ENCODE peak calls at places on chromosomes 4 and X, in nine cellular contexts. G is transverse colon; T is cardiac muscle cell; N is psoas muscle; Y is mammary epithelial cell; O is Panc1; K is ovary; Q is uterus; J is CD8-positive, alpha-beta T cell. S is an unnamed sample. For H3K4me1, the result is how much of the 10 kb centered on the place peaks cover.

GRCh38 chrX:95907081-95907480 is 777.6 kb upstream of the DIAPH2 start:
- DNase-seq in K (no peak), T (no peak), N (no peak), O (no peak), Q (no peak), J (no peak), G (no peak), Y (no peak), S (no peak)

GRCh38 chrX:5708209-5708608 is 520.5 kb downstream of the NLGN4X start:
- DNase-seq in G (no peak), K (no peak), T (no peak), J (no peak), O (no peak), Q (no peak), Y (peak), N (no peak), S (no peak)

GRCh38 chr4:88584471-88584900 is 7.8 kb upstream of the HERC3 start:
- DNase-seq in J (no peak), O (no peak), N (no peak), T (no peak), Q (no peak), K (no peak), Y (no peak), G (no peak), S (no peak)

GRCh38 chr4:142944565-142944964 is 98.5 kb upstream of the INPP4B start:
- DNase-seq in G (no peak), O (no peak), T (no peak), Q (no peak), N (no peak), K (no peak), J (no peak), Y (no peak), S (no peak)

GRCh38 chr4:185128272-185129119 is 14.6 kb upstream of the SLC25A4 start:
- DNase-seq in T (peak), Q (no peak), O (no peak), N (peak), G (peak), K (peak), Y (peak), J (peak), S (no peak)

GRCh38 chrX:134013092-134013497 is 27.7 kb upstream of the GPC3 start:
- DNase-seq in K (no peak), N (no peak), Q (peak), T (peak), O (no peak), G (no peak), Y (peak), J (no peak), S (no peak)

GRCh38 chr4:92303621-92304027 is at the start of gene GRID2:
- DNase-seq in K (peak), G (no peak), Q (no peak), Y (peak), O (no peak), N (no peak), J (no peak), T (peak), S (no peak)

GRCh38 chrX:39202641-39203040 is 401.4 kb downstream of the MID1IP1 start:
- DNase-seq in Y (no peak), J (no peak), O (no peak), K (no peak), G (no peak), N (no peak), Q (no peak), T (no peak), S (no peak)

GRCh38 chrX:137565921-137566745 is at the start of gene ZIC3:
- DNase-seq in Q (no peak), N (peak), T (peak), J (no peak), K (peak), O (no peak), Y (no peak), G (peak), S (no peak)

GRCh38 chr4:69991016-69991415 is 4.8 kb upstream of the STATH start:
- DNase-seq in N (no peak), Q (no peak), J (no peak), K (no peak), O (no peak), T (no peak), Y (no peak), G (no peak), S (peak)

GRCh38 chr4:115234405-115235093 is 121.1 kb upstream of the NDST4 start:
- DNase-seq in Q (no peak), J (no peak), Y (peak), T (no peak), K (no peak), O (no peak), N (no peak), G (no peak), S (no peak)

GRCh38 chr4:35252866-35253265 is 991.4 kb downstream of the ARAP2 start:
- DNase-seq in Y (no peak), Q (no peak), G (no peak), T (no peak), J (no peak), N (no peak), K (no peak), O (no peak), S (no peak)

GRCh38 chrX:15579778-15580747 is 20.7 kb downstream of the ACE2 start:
- DNase-seq in Y (peak), N (no peak), O (no peak), K (peak), J (no peak), Q (no peak), T (peak), G (no peak), S (no peak)

GRCh38 chr4:1201851-1202525 is 29.6 kb upstream of the SPON2 start:
- DNase-seq in O (no peak), Q (peak), J (peak), K (peak), T (peak), G (peak), Y (no peak), N (peak), S (peak)

GRCh38 chr4:77820836-77821561 is 1.8 kb upstream of the CNOT6L start:
- DNase-seq in T (peak), N (no peak), J (peak), Q (no peak), K (no peak), O (no peak), G (no peak), Y (peak), S (no peak)

GRCh38 chr4:107497054-107497453 is 223.0 kb downstream of the PAPSS1 start:
- DNase-seq in N (no peak), J (no peak), Q (no peak), T (no peak), K (no peak), Y (no peak), O (no peak), G (no peak), S (no peak)

GRCh38 chr4:185597532-185598188 is 62.4 kb upstream of the PDLIM3 start:
- DNase-seq in K (peak), G (peak), J (peak), O (peak), Q (peak), T (peak), Y (peak), N (peak), S (peak)

GRCh38 chr4:168541608-168541953 is 44.7 kb downstream of the PALLD start:
- DNase-seq in Y (peak), Q (no peak), O (no peak), N (no peak), K (no peak), G (no peak), J (no peak), T (peak), S (no peak)

GRCh38 chrX:53711446-53711845 is 24.9 kb upstream of the HUWE1 start:
- DNase-seq in O (no peak), Q (no peak), K (no peak), G (no peak), N (no peak), Y (peak), J (no peak), T (no peak), S (no peak)

GRCh38 chr4:81427605-81427922 is 44.1 kb downstream of the RASGEF1B start:
- DNase-seq in Q (no peak), N (no peak), J (no peak), G (no peak), Y (no peak), T (peak), K (no peak), O (no peak), S (no peak)

GRCh38 chr4:113811329-113811728 is 49.8 kb upstream of the CAMK2D start:
- DNase-seq in T (no peak), Q (no peak), Y (no peak), O (no peak), K (no peak), G (no peak), J (no peak), N (no peak), S (no peak)

GRCh38 chr4:147848634-147849033 is 116.7 kb downstream of the ARHGAP10 start:
- DNase-seq in Q (no peak), N (no peak), G (no peak), J (no peak), O (no peak), T (no peak), Y (no peak), K (no peak), S (no peak)

GRCh38 chrX:153200462-153200861 is 21.4 kb downstream of the MAGEA1 start:
- DNase-seq in N (no peak), K (no peak), J (no peak), T (no peak), O (no peak), Q (no peak), G (no peak), Y (no peak), S (no peak)

GRCh38 chr4:140326395-140326993 is 47.0 kb upstream of the SCOC start:
- DNase-seq in O (no peak), T (peak), G (peak), N (no peak), Q (peak), Y (peak), J (no peak), K (no peak), S (peak)

GRCh38 chr4:3389186-3389878 is 52.4 kb upstream of the HGFAC start:
- DNase-seq in Q (no peak), O (no peak), N (no peak), Y (no peak), J (no peak), T (no peak), K (peak), G (no peak), S (no peak)

GRCh38 chr4:176818531-176818930 is 25.8 kb upstream of the VEGFC start:
- DNase-seq in N (no peak), Q (no peak), J (no peak), T (no peak), O (no peak), Y (no peak), K (no peak), G (no peak), S (no peak)

GRCh38 chr4:152382057-152382785 is 153.7 kb downstream of the FBXW7 start:
- DNase-seq in Q (no peak), G (no peak), Y (no peak), J (no peak), O (no peak), T (peak), K (no peak), N (no peak), S (no peak)

GRCh38 chrX:129653985-129654651 is 638 bp downstream of the APLN start:
- DNase-seq in N (no peak), J (peak), Y (peak), T (no peak), Q (no peak), O (no peak), K (peak), G (no peak), S (peak)

GRCh38 chr4:127410201-127410600 is 222.6 kb upstream of the INTU start:
- DNase-seq in N (peak), Q (no peak), K (no peak), J (no peak), O (no peak), G (no peak), Y (no peak), T (no peak), S (no peak)

GRCh38 chr4:158053086-158053485 is 119.7 kb downstream of the GASK1B start:
- DNase-seq in T (no peak), K (no peak), J (no peak), Y (no peak), G (no peak), N (no peak), Q (no peak), O (no peak), S (no peak)

GRCh38 chr4:95500361-95500760 is 48.4 kb downstream of the UNC5C start:
- DNase-seq in N (no peak), J (no peak), T (no peak), K (no peak), Q (no peak), Y (no peak), O (no peak), G (no peak), S (no peak)

GRCh38 chr4:86942185-86942666 is 7.4 kb downstream of the AFF1 start:
- DNase-seq in N (no peak), O (no peak), G (no peak), Q (no peak), J (no peak), Y (no peak), T (peak), K (no peak), S (no peak)

GRCh38 chr4:88803600-88804096 is 106.0 kb upstream of the NAP1L5 start:
- DNase-seq in Q (peak), N (no peak), O (peak), G (peak), Y (peak), J (no peak), K (no peak), T (peak), S (no peak)

GRCh38 chr4:53777244-53777984 is 186.1 kb upstream of the LNX1 start:
- DNase-seq in N (no peak), T (peak), Y (peak), Q (peak), J (no peak), K (no peak), G (no peak), O (no peak), S (no peak)

GRCh38 chr4:140662082-140662869 is 93.5 kb upstream of the UCP1 start:
- DNase-seq in J (no peak), K (no peak), N (no peak), T (peak), O (no peak), Y (peak), G (no peak), Q (no peak), S (no peak)

GRCh38 chr4:177001271-177002175 is 208.8 kb upstream of the VEGFC start:
- DNase-seq in G (no peak), K (no peak), T (peak), O (no peak), Y (peak), Q (no peak), N (no peak), J (no peak), S (no peak)

GRCh38 chrX:155889328-155889727 is 8.2 kb downstream of the VAMP7 start:
- DNase-seq in Y (no peak), K (no peak), J (no peak), T (no peak), O (no peak), Q (no peak), N (no peak), G (no peak), S (no peak)

GRCh38 chr4:1862961-1863296 is 7.0 kb upstream of the LETM1 start:
- DNase-seq in Q (no peak), G (no peak), O (no peak), Y (no peak), K (no peak), N (no peak), J (no peak), T (no peak), S (no peak)

GRCh38 chr4:121764702-121765367 is at the start of gene SMIM43:
- DNase-seq in K (no peak), N (no peak), O (no peak), G (no peak), T (peak), Q (no peak), Y (peak), J (no peak), S (no peak)

GRCh38 chr4:114539985-114540384 is 58.6 kb upstream of the UGT8 start:
- DNase-seq in T (no peak), N (no peak), O (no peak), Y (no peak), Q (no peak), K (no peak), G (no peak), J (no peak), S (no peak)

GRCh38 chr4:154954117-154954516 is 173.0 kb downstream of the RBM46 start:
- DNase-seq in Q (no peak), K (no peak), Y (no peak), J (no peak), O (no peak), T (no peak), N (no peak), G (no peak), S (no peak)
- H3K4me3 ChIP-seq in Q (no peak), K (no peak), Y (no peak), J (no peak), O (no peak), T (no peak), N (no peak), G (no peak), S (no peak)

GRCh38 chrX:41332988-41333743 is 796 bp upstream of the DDX3X start:
- DNase-seq in G (peak), N (peak), Y (peak), O (no peak), Q (peak), T (peak), J (peak), K (peak), S (peak)

GRCh38 chrX:41334866-41335589 is 1.1 kb downstream of the DDX3X start:
- DNase-seq in T (peak), Y (peak), Q (peak), G (peak), K (peak), J (no peak), N (peak), O (no peak), S (no peak)

GRCh38 chrX:41335590-41336331 is 1.8 kb downstream of the DDX3X start:
- DNase-seq in O (no peak), Q (no peak), G (no peak), T (no peak), K (no peak), J (no peak), N (no peak), Y (peak), S (no peak)

GRCh38 chrX:41333744-41333993 is 293 bp upstream of the DDX3X start:
- DNase-seq in J (no peak), Y (no peak), T (peak), N (peak), Q (peak), G (no peak), K (peak), O (peak), S (peak)

GRCh38 chrX:41333994-41334865 is at the start of gene DDX3X:
- DNase-seq in Q (peak), Y (peak), N (peak), O (no peak), K (peak), J (peak), T (peak), G (peak), S (peak)
- H3K4me1 ChIP-seq in Q (under half), Y (under half), N (under half), O (under half), K (under half), J (under half), T (under half), G (under half), S (under half)

GRCh38 chr4:123806057-123806456 is 409.5 kb downstream of the SPRY1 start:
- DNase-seq in N (no peak), G (no peak), T (no peak), K (no peak), Q (no peak), O (no peak), J (no peak), Y (no peak), S (no peak)
- TF ChIP-seq CTCF in N (no peak), G (no peak), T (no peak), K (no peak), Q (no peak), O (no peak), J (no peak), Y (no peak), S (no peak)

DNA sequence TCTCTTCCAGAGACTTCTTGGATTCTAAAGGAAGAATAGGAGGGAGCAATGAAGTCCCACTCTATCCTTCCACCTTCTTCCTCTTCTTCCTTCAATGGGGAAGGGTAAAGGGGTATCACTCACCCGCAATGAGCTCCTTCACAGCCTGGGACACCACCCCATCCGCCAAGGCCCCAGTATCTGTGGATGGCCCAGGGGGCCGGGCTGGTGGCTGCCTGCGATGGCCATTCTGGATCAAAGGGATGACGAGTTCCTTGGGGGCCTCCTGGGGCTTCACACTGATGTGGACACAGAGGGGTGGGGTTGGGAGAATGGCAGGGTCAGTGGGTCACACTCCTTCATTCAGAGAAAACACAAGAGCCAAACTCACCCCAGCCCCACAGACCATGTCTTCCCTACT is 1.0 kb downstream of the GPKOW start:
- DNase-seq in Y (no peak), G (no peak), T (no peak), N (no peak), J (no peak), O (no peak), Q (no peak), K (no peak), S (no peak)
- H3K4me3 ChIP-seq in Y (peak), G (peak), T (no peak), N (peak), J (no peak), O (peak), Q (no peak), K (peak), S (peak)

GRCh38 chr4:16140520-16141249 is 56.9 kb upstream of the PROM1 start:
- DNase-seq in N (no peak), Q (no peak), Y (peak), T (peak), G (peak), O (no peak), K (no peak), J (no peak), S (peak)
- H3K4me1 ChIP-seq in N (under half), Q (under half), Y (under half), T (under half), G (under half), O (under half), K (under half), J (under half), S (under half)

DNA sequence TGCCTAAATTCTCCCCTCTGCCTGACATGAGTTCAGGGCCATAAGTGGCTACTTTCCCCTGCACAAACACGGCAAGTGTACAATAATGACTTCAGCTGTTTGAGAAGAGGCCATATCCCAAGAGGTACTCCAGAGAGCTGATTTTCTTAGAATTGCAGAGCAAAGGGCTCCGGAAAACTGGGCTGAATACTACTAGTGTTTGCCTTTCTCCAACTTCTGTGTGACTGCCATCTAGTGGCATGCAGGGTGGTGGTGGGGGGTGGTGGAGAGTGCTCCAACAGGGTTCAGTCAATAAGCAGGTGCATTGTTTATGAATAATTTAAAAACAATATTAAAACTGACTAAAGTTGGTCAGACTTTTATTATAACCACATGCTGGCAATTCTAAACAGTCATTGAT is 130.0 kb downstream of the CHRDL1 start:
- DNase-seq in N (peak), G (peak), K (no peak), T (peak), J (no peak), Y (peak), O (no peak), Q (no peak), S (peak)
- TF ChIP-seq CTCF in N (peak), G (no peak), K (no peak), T (peak), J (no peak), Y (peak), O (peak), Q (peak), S (peak)

GRCh38 chr4:48042979-48043461 is 26.4 kb downstream of the NIPAL1 start:
- DNase-seq in Y (peak), T (no peak), Q (no peak), J (no peak), G (no peak), N (no peak), K (no peak), O (no peak), S (peak)

GRCh38 chr4:48044298-48044697 is 27.7 kb downstream of the NIPAL1 start:
- DNase-seq in O (no peak), K (no peak), Y (no peak), Q (no peak), G (no peak), T (no peak), J (no peak), N (no peak), S (no peak)

GRCh38 chr4:48046059-48046458 is 29.5 kb downstream of the NIPAL1 start:
- DNase-seq in K (no peak), T (no peak), Q (no peak), O (no peak), G (no peak), Y (no peak), N (no peak), J (no peak), S (no peak)

GRCh38 chr4:48041535-48042137 is 25.1 kb downstream of the NIPAL1 start:
- DNase-seq in G (peak), Q (no peak), O (no peak), T (no peak), K (no peak), Y (no peak), J (no peak), N (no peak), S (no peak)

DNA sequence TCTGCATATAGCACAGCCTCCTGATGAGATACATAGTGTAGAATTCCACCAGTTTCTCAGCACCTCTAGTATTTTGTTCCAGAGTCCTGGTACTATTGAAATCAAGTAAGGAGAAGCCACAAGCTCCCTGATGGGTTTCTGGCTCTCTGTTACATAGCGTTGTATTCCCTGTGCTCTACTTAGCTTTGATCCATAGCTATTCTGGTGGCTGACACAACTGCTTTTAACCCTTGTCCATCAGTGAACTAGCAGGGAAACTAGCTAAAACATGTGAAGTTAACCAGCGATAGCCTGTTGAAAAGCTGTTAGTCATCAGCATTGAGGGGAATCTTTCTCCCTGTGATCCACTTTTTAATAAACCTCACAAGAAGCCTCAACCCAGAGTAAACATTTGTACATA is 26.9 kb downstream of the NIPAL1 start:
- DNase-seq in N (no peak), T (no peak), J (no peak), K (no peak), G (no peak), Y (no peak), Q (no peak), O (no peak), S (no peak)
- H3K4me3 ChIP-seq in N (no peak), T (no peak), J (no peak), K (no peak), G (no peak), Y (no peak), Q (no peak), O (no peak), S (no peak)

GRCh38 chr4:40197879-40198689 is 1.3 kb downstream of the RHOH start:
- DNase-seq in Q (no peak), J (peak), K (no peak), O (no peak), G (peak), N (no peak), Y (no peak), T (no peak), S (no peak)
- H3K4me1 ChIP-seq in Q (under half), J (under half), K (under half), O (under half), G (under half), N (under half), Y (under half), T (under half), S (under half)

S was measured in Caco-2.